ENCODE peak calls at places on chromosomes 1 and 21, in seven cellular contexts. M is stomach, S is IMR-90, Y is heart left ventricle, U is adrenal gland, F is K562, L is uterus. N is an unnamed sample.
A peak's percentile ranks its signal among the peaks of the same experiment; 100 is the strongest.

GRCh38 chr1:222814536-222815366 is at the start of gene DISP1:
- DNase-seq in M (peak; percentile 89), S (peak; percentile 74), Y (peak; percentile 91), U (peak; percentile 84), F (peak; percentile 61), L (peak; percentile 86), N (peak; percentile 67)

GRCh38 chr1:61142726-61143500 is 60.6 kb downstream of the NFIA start:
- DNase-seq in M (no peak), S (no peak), Y (no peak), U (no peak), F (no peak), L (no peak), N (no peak)

GRCh38 chr1:177648138-177648537 is 321.7 kb downstream of the SEC16B start:
- DNase-seq in M (no peak), S (no peak), Y (no peak), U (no peak), F (no peak), L (no peak), N (no peak)

GRCh38 chr21:41501919-41502318 is 6.0 kb downstream of the TMPRSS2 start:
- DNase-seq in M (no peak), S (no peak), Y (no peak), U (no peak), F (no peak), L (no peak), N (no peak)

GRCh38 chr21:42846221-42846620 is 33.1 kb downstream of the WDR4 start:
- DNase-seq in M (no peak), S (no peak), Y (no peak), U (no peak), F (no peak), L (no peak), N (no peak)

GRCh38 chr21:39048064-39048463 is 135.2 kb downstream of the PSMG1 start:
- DNase-seq in M (no peak), S (peak; percentile 4), Y (peak; percentile 46), U (no peak), F (peak; percentile 8), L (no peak), N (no peak)

GRCh38 chr1:942864-943533 is 16.1 kb downstream of the NOC2L start:
- DNase-seq in M (no peak), S (peak; percentile 61), Y (peak; percentile 68), U (peak; percentile 52), F (peak; percentile 57), L (peak; percentile 89), N (no peak)

GRCh38 chr1:78726686-78727085 is 77.1 kb downstream of the IFI44 start:
- DNase-seq in M (no peak), S (peak; percentile 24), Y (no peak), U (no peak), F (no peak), L (no peak), N (no peak)

GRCh38 chr1:6445062-6445763 is 20.6 kb downstream of the ESPN start:
- DNase-seq in M (peak; percentile 80), S (peak; percentile 15), Y (no peak), U (no peak), F (peak; percentile 64), L (no peak), N (no peak)

GRCh38 chr1:244414543-244414942 is 37.2 kb downstream of the ADSS2 start:
- DNase-seq in M (no peak), S (peak; percentile 83), Y (no peak), U (no peak), F (no peak), L (no peak), N (no peak)

GRCh38 chr1:151574575-151575529 is 34.7 kb downstream of the TUFT1 start:
- DNase-seq in M (peak; percentile 57), S (peak; percentile 87), Y (no peak), U (no peak), F (peak; percentile 89), L (no peak), N (no peak)

GRCh38 chr21:34022557-34023335 is 50.6 kb upstream of the MRPS6 start:
- DNase-seq in M (no peak), S (no peak), Y (no peak), U (no peak), F (no peak), L (no peak), N (no peak)

GRCh38 chr1:165836664-165837482 is 9.5 kb downstream of the UCK2 start:
- DNase-seq in M (no peak), S (no peak), Y (no peak), U (no peak), F (peak; percentile 86), L (no peak), N (peak; percentile 36)

GRCh38 chr1:243501002-243501401 is 245.2 kb downstream of the SDCCAG8 start:
- DNase-seq in M (no peak), S (peak; percentile 93), Y (no peak), U (no peak), F (no peak), L (no peak), N (no peak)

GRCh38 chr1:201191723-201192477 is 1.3 kb downstream of the IGFN1 start:
- DNase-seq in M (no peak), S (peak; percentile 98), Y (no peak), U (no peak), F (peak; percentile 29), L (peak; percentile 59), N (peak; percentile 62)

GRCh38 chr1:159828176-159828575 is 1.5 kb downstream of the SLAMF8 start:
- DNase-seq in M (no peak), S (no peak), Y (no peak), U (no peak), F (no peak), L (no peak), N (no peak)
- H3K27ac ChIP-seq in M (no peak overlapping the region), S (no peak overlapping the region), Y (no peak overlapping the region), U (no peak overlapping the region), F (no peak overlapping the region), L (no peak overlapping the region), N (no peak overlapping the region)

GRCh38 chr1:228372183-228373003 is 34.2 kb downstream of the TRIM11 start:
- DNase-seq in M (no peak), S (no peak), Y (peak; percentile 39), U (no peak), F (peak; percentile 80), L (no peak), N (no peak)
- TF ChIP-seq POLR2A in M (no peak), S (no peak), Y (no peak), U (no peak), F (no peak), L (no peak), N (no peak)

DNA sequence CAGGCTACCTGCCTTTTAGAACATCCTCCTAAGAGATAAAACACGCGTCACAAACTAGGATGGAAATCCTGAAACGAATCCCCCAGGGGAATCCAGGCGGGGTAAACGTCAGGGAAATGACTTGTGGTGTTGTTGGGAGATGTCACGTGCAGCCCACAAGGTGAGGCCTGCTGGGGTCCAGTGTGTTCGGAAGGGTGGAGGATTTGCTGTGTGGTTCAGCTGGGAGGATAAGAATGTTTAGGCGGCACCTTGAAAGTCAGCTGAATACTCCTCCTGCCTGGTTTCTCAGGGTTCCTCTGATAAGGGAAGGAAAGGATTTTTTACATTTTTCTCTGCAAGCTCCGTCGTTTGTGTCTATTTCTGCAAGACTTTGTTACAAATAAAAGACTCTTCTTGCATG is 74.7 kb upstream of the EFHD2 start:
- DNase-seq in M (no peak), S (no peak), Y (no peak), U (no peak), F (no peak), L (no peak), N (no peak)
- TF ChIP-seq CTCF in M (no peak), S (no peak), Y (no peak), U (no peak), F (no peak), L (no peak), N (no peak)

GRCh38 chr1:21911205-21912001 is 25.7 kb downstream of the HSPG2 start:
- DNase-seq in M (no peak), S (no peak), Y (peak; percentile 91), U (no peak), F (peak; percentile 69), L (peak; percentile 83), N (peak; percentile 47)

GRCh38 chr1:21909787-21910503 is 27.2 kb downstream of the HSPG2 start:
- DNase-seq in M (no peak), S (peak; percentile 60), Y (peak; percentile 87), U (no peak), F (peak; percentile 60), L (peak; percentile 77), N (peak; percentile 40)

GRCh38 chr1:21907737-21908136 is 29.4 kb downstream of the HSPG2 start:
- DNase-seq in M (no peak), S (no peak), Y (no peak), U (no peak), F (no peak), L (no peak), N (no peak)

GRCh38 chr1:21910528-21911204 is 26.4 kb downstream of the HSPG2 start:
- DNase-seq in M (no peak), S (no peak), Y (no peak), U (no peak), F (no peak), L (no peak), N (no peak)

GRCh38 chr1:21909286-21909759 is 27.8 kb downstream of the HSPG2 start:
- DNase-seq in M (no peak), S (peak; percentile 50), Y (no peak), U (no peak), F (no peak), L (peak; percentile 47), N (peak; percentile 34)
- H3K27ac ChIP-seq in M (peak overlapping the region; percentile 92), S (peak overlapping the region; percentile 71), Y (peak overlapping the region; percentile 90), U (peak overlapping the region; percentile 74), F (peak overlapping the region; percentile 46), L (peak overlapping the region; percentile 93), N (peak overlapping the region; percentile 92)

GRCh38 chr1:20199410-20199809 is 13.1 kb upstream of the PLA2G2C start:
- DNase-seq in M (no peak), S (no peak), Y (no peak), U (no peak), F (peak; percentile 48), L (no peak), N (no peak)
- TF ChIP-seq POLR2A in M (no peak), S (no peak), Y (no peak), U (no peak), F (no peak), L (no peak), N (no peak)